ENCODE peak calls at places on chromosome 20, in five cellular contexts. M, H, X, N and F are unnamed samples.

GRCh38 chr20:46219190-46219589 is 89.1 kb downstream of the CDH22 start:
- DNase-seq in N (no peak), M (no peak), H (no peak), X (no peak), F (no peak)

GRCh38 chr20:53655909-53656652 is 62.4 kb upstream of the ZNF217 start:
- DNase-seq in M (no peak), H (no peak), N (no peak), X (no peak), F (no peak)

GRCh38 chr20:17558154-17558940 is 11.5 kb upstream of the DSTN start:
- DNase-seq in H (no peak), M (peak; percentile 53), X (no peak), N (peak; percentile 89), F (peak; percentile 83)

GRCh38 chr20:47949230-47949629 is 163.9 kb upstream of the SULF2 start:
- DNase-seq in N (no peak), H (no peak), X (no peak), M (no peak), F (no peak)

GRCh38 chr20:19205999-19206398 is 6.4 kb upstream of the SLC24A3 start:
- DNase-seq in X (peak; percentile 85), N (peak; percentile 70), M (no peak), H (peak; percentile 32), F (peak; percentile 83)

GRCh38 chr20:61280217-61280980 is 28.3 kb downstream of the CDH4 start:
- DNase-seq in H (no peak), N (no peak), M (no peak), X (no peak), F (no peak)

GRCh38 chr20:58688838-58689237 is 3.8 kb upstream of the NPEPL1 start:
- DNase-seq in H (no peak), M (no peak), X (no peak), N (no peak), F (no peak)

GRCh38 chr20:10927011-10927583 is 253.3 kb upstream of the JAG1 start:
- DNase-seq in X (no peak), N (no peak), M (no peak), H (no peak), F (no peak)

GRCh38 chr20:25219365-25219764 is 23.9 kb downstream of the ENTPD6 start:
- DNase-seq in X (no peak), H (no peak), N (no peak), M (no peak), F (no peak)

GRCh38 chr20:17449039-17449438 is 82.1 kb downstream of the BFSP1 start:
- DNase-seq in N (peak; percentile 21), H (no peak), X (no peak), M (no peak), F (no peak)

GRCh38 chr20:41175201-41175651 is 37.9 kb downstream of the PLCG1 start:
- DNase-seq in N (no peak), M (no peak), X (no peak), H (no peak), F (no peak)

GRCh38 chr20:25177890-25178321 is 17.6 kb upstream of the ENTPD6 start:
- DNase-seq in M (no peak), X (no peak), H (no peak), N (no peak), F (no peak)

GRCh38 chr20:51354769-51355319 is 187.7 kb downstream of the NFATC2 start:
- DNase-seq in N (peak; percentile 72), M (no peak), X (no peak), H (no peak), F (peak; percentile 63)